ENCODE peak calls at places on chromosomes 11 and 22, in eight cellular contexts. One of them, this sample, is unnamed.

GRCh38 chr11:65432686-65433582 is 10.3 kb downstream of the NEAT1 start:
- DNase-seq in fibroblast of pulmonary artery: peak
- DNase-seq in aorta: no peak
- DNase-seq in left lobe of liver: no peak
- DNase-seq in amniotic stem cell: no peak
- DNase-seq in NCI-H774: no peak
- DNase-seq in SHP77: no peak
- DNase-seq in foreskin keratinocyte: no peak
- DNase-seq in this sample: no peak

GRCh38 chr22:32571764-32572163 is 97.2 kb downstream of the FBXO7 start:
- DNase-seq in fibroblast of pulmonary artery: no peak
- DNase-seq in aorta: no peak
- DNase-seq in left lobe of liver: no peak
- DNase-seq in amniotic stem cell: no peak
- DNase-seq in NCI-H774: no peak
- DNase-seq in SHP77: no peak
- DNase-seq in foreskin keratinocyte: no peak
- DNase-seq in this sample: no peak

GRCh38 chr11:3126901-3127691 is 38.0 kb downstream of the OSBPL5 start:
- DNase-seq in fibroblast of pulmonary artery: no peak
- DNase-seq in aorta: peak
- DNase-seq in left lobe of liver: no peak
- DNase-seq in amniotic stem cell: no peak
- DNase-seq in NCI-H774: no peak
- DNase-seq in SHP77: no peak
- DNase-seq in foreskin keratinocyte: no peak
- DNase-seq in this sample: no peak

GRCh38 chr22:45903355-45904149 is 73.4 kb downstream of the WNT7B start:
- DNase-seq in fibroblast of pulmonary artery: peak
- DNase-seq in aorta: peak
- DNase-seq in left lobe of liver: no peak
- DNase-seq in amniotic stem cell: peak
- DNase-seq in NCI-H774: no peak
- DNase-seq in SHP77: no peak
- DNase-seq in foreskin keratinocyte: no peak
- DNase-seq in this sample: no peak

GRCh38 chr11:104198576-104198975 is 34.6 kb upstream of the PDGFD start:
- DNase-seq in fibroblast of pulmonary artery: peak
- DNase-seq in aorta: no peak
- DNase-seq in left lobe of liver: no peak
- DNase-seq in amniotic stem cell: no peak
- DNase-seq in NCI-H774: no peak
- DNase-seq in SHP77: no peak
- DNase-seq in foreskin keratinocyte: no peak
- DNase-seq in this sample: peak

GRCh38 chr11:35373284-35373933 is 45.9 kb downstream of the SLC1A2 start:
- DNase-seq in fibroblast of pulmonary artery: no peak
- DNase-seq in aorta: no peak
- DNase-seq in left lobe of liver: no peak
- DNase-seq in amniotic stem cell: no peak
- DNase-seq in NCI-H774: no peak
- DNase-seq in SHP77: no peak
- DNase-seq in foreskin keratinocyte: no peak
- DNase-seq in this sample: no peak

GRCh38 chr11:93267383-93267782 is 63.2 kb upstream of the DEUP1 start:
- DNase-seq in fibroblast of pulmonary artery: no peak
- DNase-seq in aorta: no peak
- DNase-seq in left lobe of liver: no peak
- DNase-seq in amniotic stem cell: no peak
- DNase-seq in NCI-H774: no peak
- DNase-seq in SHP77: no peak
- DNase-seq in foreskin keratinocyte: no peak
- DNase-seq in this sample: no peak

GRCh38 chr11:32140121-32140520 is 49.2 kb downstream of the RCN1 start:
- DNase-seq in fibroblast of pulmonary artery: no peak
- DNase-seq in aorta: no peak
- DNase-seq in left lobe of liver: no peak
- DNase-seq in amniotic stem cell: no peak
- DNase-seq in NCI-H774: no peak
- DNase-seq in SHP77: no peak
- DNase-seq in foreskin keratinocyte: no peak
- DNase-seq in this sample: no peak

GRCh38 chr11:100777118-100777517 is 90.0 kb downstream of the ARHGAP42 start:
- DNase-seq in fibroblast of pulmonary artery: no peak
- DNase-seq in aorta: no peak
- DNase-seq in left lobe of liver: no peak
- DNase-seq in amniotic stem cell: no peak
- DNase-seq in NCI-H774: no peak
- DNase-seq in SHP77: no peak
- DNase-seq in foreskin keratinocyte: peak
- DNase-seq in this sample: no peak

GRCh38 chr11:7020183-7020917 is at the start of the genes NLRP14 and ZNF214:
- DNase-seq in fibroblast of pulmonary artery: peak
- DNase-seq in aorta: peak
- DNase-seq in left lobe of liver: peak
- DNase-seq in amniotic stem cell: peak
- DNase-seq in NCI-H774: peak
- DNase-seq in SHP77: peak
- DNase-seq in foreskin keratinocyte: peak
- DNase-seq in this sample: peak

GRCh38 chr22:45208993-45209838 is 31.5 kb downstream of the KIAA0930 start:
- DNase-seq in fibroblast of pulmonary artery: peak
- DNase-seq in aorta: peak
- DNase-seq in left lobe of liver: no peak
- DNase-seq in amniotic stem cell: no peak
- DNase-seq in NCI-H774: no peak
- DNase-seq in SHP77: peak
- DNase-seq in foreskin keratinocyte: no peak
- DNase-seq in this sample: no peak

GRCh38 chr11:76609736-76610370 is 60.7 kb downstream of the LRRC32 start:
- DNase-seq in fibroblast of pulmonary artery: no peak
- DNase-seq in aorta: no peak
- DNase-seq in left lobe of liver: peak
- DNase-seq in amniotic stem cell: no peak
- DNase-seq in NCI-H774: no peak
- DNase-seq in SHP77: no peak
- DNase-seq in foreskin keratinocyte: no peak
- DNase-seq in this sample: no peak

GRCh38 chr11:2128512-2129322 is 10.5 kb downstream of the IGF2 start:
- DNase-seq in fibroblast of pulmonary artery: no peak
- DNase-seq in aorta: peak
- DNase-seq in left lobe of liver: no peak
- DNase-seq in amniotic stem cell: no peak
- DNase-seq in NCI-H774: no peak
- DNase-seq in SHP77: no peak
- DNase-seq in foreskin keratinocyte: no peak
- DNase-seq in this sample: no peak

GRCh38 chr11:15430381-15430780 is 315.7 kb downstream of the INSC start:
- DNase-seq in fibroblast of pulmonary artery: no peak
- DNase-seq in aorta: no peak
- DNase-seq in left lobe of liver: no peak
- DNase-seq in amniotic stem cell: no peak
- DNase-seq in NCI-H774: no peak
- DNase-seq in SHP77: no peak
- DNase-seq in foreskin keratinocyte: no peak
- DNase-seq in this sample: no peak

GRCh38 chr22:47162865-47163264 is 400.4 kb downstream of the TBC1D22A start:
- DNase-seq in fibroblast of pulmonary artery: no peak
- DNase-seq in aorta: peak
- DNase-seq in left lobe of liver: no peak
- DNase-seq in amniotic stem cell: no peak
- DNase-seq in NCI-H774: no peak
- DNase-seq in SHP77: no peak
- DNase-seq in foreskin keratinocyte: no peak
- DNase-seq in this sample: no peak

GRCh38 chr11:83025267-83025704 is 46.4 kb downstream of the RAB30 start:
- DNase-seq in fibroblast of pulmonary artery: no peak
- DNase-seq in aorta: no peak
- DNase-seq in left lobe of liver: peak
- DNase-seq in amniotic stem cell: no peak
- DNase-seq in NCI-H774: no peak
- DNase-seq in SHP77: no peak
- DNase-seq in foreskin keratinocyte: no peak
- DNase-seq in this sample: no peak

GRCh38 chr11:11789735-11790369 is 51.9 kb upstream of the USP47 start:
- DNase-seq in fibroblast of pulmonary artery: peak
- DNase-seq in aorta: no peak
- DNase-seq in left lobe of liver: no peak
- DNase-seq in amniotic stem cell: no peak
- DNase-seq in NCI-H774: no peak
- DNase-seq in SHP77: no peak
- DNase-seq in foreskin keratinocyte: no peak
- DNase-seq in this sample: no peak

GRCh38 chr22:44661070-44661469 is 40.9 kb upstream of the PRR5 start:
- DNase-seq in fibroblast of pulmonary artery: no peak
- DNase-seq in aorta: peak
- DNase-seq in left lobe of liver: no peak
- DNase-seq in amniotic stem cell: no peak
- DNase-seq in NCI-H774: no peak
- DNase-seq in SHP77: no peak
- DNase-seq in foreskin keratinocyte: no peak
- DNase-seq in this sample: no peak

GRCh38 chr22:24465566-24465965 is 29.6 kb upstream of the UPB1 start:
- DNase-seq in fibroblast of pulmonary artery: peak
- DNase-seq in aorta: no peak
- DNase-seq in left lobe of liver: no peak
- DNase-seq in amniotic stem cell: no peak
- DNase-seq in NCI-H774: no peak
- DNase-seq in SHP77: no peak
- DNase-seq in foreskin keratinocyte: no peak
- DNase-seq in this sample: no peak

GRCh38 chr11:46381836-46382643 is 571 bp downstream of the MDK start:
- DNase-seq in fibroblast of pulmonary artery: no peak
- DNase-seq in aorta: peak
- DNase-seq in left lobe of liver: no peak
- DNase-seq in amniotic stem cell: no peak
- DNase-seq in NCI-H774: no peak
- DNase-seq in SHP77: no peak
- DNase-seq in foreskin keratinocyte: no peak
- DNase-seq in this sample: no peak

GRCh38 chr11:103281301-103281700 is 172.1 kb downstream of the DYNC2H1 start:
- DNase-seq in fibroblast of pulmonary artery: no peak
- DNase-seq in aorta: no peak
- DNase-seq in left lobe of liver: no peak
- DNase-seq in amniotic stem cell: no peak
- DNase-seq in NCI-H774: no peak
- DNase-seq in SHP77: no peak
- DNase-seq in foreskin keratinocyte: peak
- DNase-seq in this sample: no peak

GRCh38 chr22:36398602-36399472 is 11.1 kb upstream of the MYH9 start:
- DNase-seq in fibroblast of pulmonary artery: peak
- DNase-seq in aorta: no peak
- DNase-seq in left lobe of liver: no peak
- DNase-seq in amniotic stem cell: no peak
- DNase-seq in NCI-H774: no peak
- DNase-seq in SHP77: no peak
- DNase-seq in foreskin keratinocyte: peak
- DNase-seq in this sample: no peak

GRCh38 chr22:19761500-19762314 is 1.1 kb downstream of the TBX1 start:
- DNase-seq in fibroblast of pulmonary artery: no peak
- DNase-seq in aorta: no peak
- DNase-seq in left lobe of liver: no peak
- DNase-seq in amniotic stem cell: no peak
- DNase-seq in NCI-H774: no peak
- DNase-seq in SHP77: no peak
- DNase-seq in foreskin keratinocyte: no peak
- DNase-seq in this sample: no peak